ENCODE peak calls at places on chromosomes 16 and 17, in eight cellular contexts. One of them, this sample, is unnamed.

GRCh38 chr17:32104158-32104557 is 38.1 kb upstream of the RHOT1 start:
- DNase-seq in progenitor cell of endocrine pancreas: no peak
- DNase-seq in thyroid gland: no peak
- DNase-seq in WTC11: no peak
- DNase-seq in activated CD8-positive, alpha-beta memory T cell treated with anti-CD3 and anti-CD28 coated beads for 24 hours: peak
- DNase-seq in stimulated activated CD4-positive, alpha-beta T cell treated with anti-CD3 and anti-CD28 coated beads, Interleukin-15, amount 100 ng/mL, for 24 hours: no peak
- DNase-seq in ureter: no peak
- DNase-seq in Caki2: no peak
- DNase-seq in this sample: no peak

GRCh38 chr17:2937331-2938003 is 125.9 kb downstream of the OR1D5 start:
- DNase-seq in stimulated activated CD4-positive, alpha-beta T cell treated with anti-CD3 and anti-CD28 coated beads, Interleukin-15, amount 100 ng/mL, for 24 hours: no peak
- DNase-seq in thyroid gland: no peak
- DNase-seq in Caki2: no peak
- DNase-seq in WTC11: no peak
- DNase-seq in ureter: no peak
- DNase-seq in activated CD8-positive, alpha-beta memory T cell treated with anti-CD3 and anti-CD28 coated beads for 24 hours: no peak
- DNase-seq in progenitor cell of endocrine pancreas: no peak
- DNase-seq in this sample: no peak

GRCh38 chr16:74480150-74481029 is 59.1 kb upstream of the CLEC18B start:
- DNase-seq in ureter: no peak
- DNase-seq in stimulated activated CD4-positive, alpha-beta T cell treated with anti-CD3 and anti-CD28 coated beads, Interleukin-15, amount 100 ng/mL, for 24 hours: no peak
- DNase-seq in progenitor cell of endocrine pancreas: no peak
- DNase-seq in activated CD8-positive, alpha-beta memory T cell treated with anti-CD3 and anti-CD28 coated beads for 24 hours: no peak
- DNase-seq in WTC11: no peak
- DNase-seq in thyroid gland: peak
- DNase-seq in Caki2: peak
- DNase-seq in this sample: peak

GRCh38 chr16:11183035-11183812 is 72.8 kb downstream of the SOCS1 start:
- DNase-seq in activated CD8-positive, alpha-beta memory T cell treated with anti-CD3 and anti-CD28 coated beads for 24 hours: no peak
- DNase-seq in Caki2: no peak
- DNase-seq in WTC11: peak
- DNase-seq in progenitor cell of endocrine pancreas: no peak
- DNase-seq in thyroid gland: no peak
- DNase-seq in stimulated activated CD4-positive, alpha-beta T cell treated with anti-CD3 and anti-CD28 coated beads, Interleukin-15, amount 100 ng/mL, for 24 hours: no peak
- DNase-seq in ureter: no peak
- DNase-seq in this sample: no peak

GRCh38 chr16:50627419-50627818 is 53.7 kb downstream of the SNX20 start:
- DNase-seq in stimulated activated CD4-positive, alpha-beta T cell treated with anti-CD3 and anti-CD28 coated beads, Interleukin-15, amount 100 ng/mL, for 24 hours: peak
- DNase-seq in activated CD8-positive, alpha-beta memory T cell treated with anti-CD3 and anti-CD28 coated beads for 24 hours: peak
- DNase-seq in progenitor cell of endocrine pancreas: no peak
- DNase-seq in Caki2: no peak
- DNase-seq in thyroid gland: peak
- DNase-seq in ureter: peak
- DNase-seq in WTC11: peak
- DNase-seq in this sample: peak

GRCh38 chr17:35082073-35082657 is 18.7 kb upstream of the RFFL start:
- DNase-seq in progenitor cell of endocrine pancreas: no peak
- DNase-seq in WTC11: no peak
- DNase-seq in stimulated activated CD4-positive, alpha-beta T cell treated with anti-CD3 and anti-CD28 coated beads, Interleukin-15, amount 100 ng/mL, for 24 hours: no peak
- DNase-seq in ureter: no peak
- DNase-seq in activated CD8-positive, alpha-beta memory T cell treated with anti-CD3 and anti-CD28 coated beads for 24 hours: no peak
- DNase-seq in Caki2: peak
- DNase-seq in thyroid gland: no peak
- DNase-seq in this sample: no peak

GRCh38 chr17:32742686-32743538 is 134.0 kb downstream of the MYO1D start:
- DNase-seq in Caki2: no peak
- DNase-seq in stimulated activated CD4-positive, alpha-beta T cell treated with anti-CD3 and anti-CD28 coated beads, Interleukin-15, amount 100 ng/mL, for 24 hours: no peak
- DNase-seq in WTC11: no peak
- DNase-seq in activated CD8-positive, alpha-beta memory T cell treated with anti-CD3 and anti-CD28 coated beads for 24 hours: no peak
- DNase-seq in progenitor cell of endocrine pancreas: no peak
- DNase-seq in thyroid gland: no peak
- DNase-seq in ureter: no peak
- DNase-seq in this sample: no peak

GRCh38 chr16:27463741-27464662 is 62.0 kb downstream of the IL21R start:
- DNase-seq in Caki2: no peak
- DNase-seq in activated CD8-positive, alpha-beta memory T cell treated with anti-CD3 and anti-CD28 coated beads for 24 hours: peak
- DNase-seq in stimulated activated CD4-positive, alpha-beta T cell treated with anti-CD3 and anti-CD28 coated beads, Interleukin-15, amount 100 ng/mL, for 24 hours: peak
- DNase-seq in ureter: no peak
- DNase-seq in progenitor cell of endocrine pancreas: no peak
- DNase-seq in thyroid gland: no peak
- DNase-seq in WTC11: no peak
- DNase-seq in this sample: no peak

GRCh38 chr17:29722411-29723198 is 99.9 kb upstream of the CORO6 start:
- DNase-seq in WTC11: no peak
- DNase-seq in Caki2: peak
- DNase-seq in thyroid gland: peak
- DNase-seq in activated CD8-positive, alpha-beta memory T cell treated with anti-CD3 and anti-CD28 coated beads for 24 hours: no peak
- DNase-seq in stimulated activated CD4-positive, alpha-beta T cell treated with anti-CD3 and anti-CD28 coated beads, Interleukin-15, amount 100 ng/mL, for 24 hours: peak
- DNase-seq in progenitor cell of endocrine pancreas: no peak
- DNase-seq in ureter: peak
- DNase-seq in this sample: peak

GRCh38 chr17:55530064-55530463 is 18.8 kb upstream of the SMIM36 start:
- DNase-seq in WTC11: no peak
- DNase-seq in progenitor cell of endocrine pancreas: no peak
- DNase-seq in stimulated activated CD4-positive, alpha-beta T cell treated with anti-CD3 and anti-CD28 coated beads, Interleukin-15, amount 100 ng/mL, for 24 hours: no peak
- DNase-seq in ureter: no peak
- DNase-seq in activated CD8-positive, alpha-beta memory T cell treated with anti-CD3 and anti-CD28 coated beads for 24 hours: no peak
- DNase-seq in thyroid gland: no peak
- DNase-seq in Caki2: no peak
- DNase-seq in this sample: no peak

GRCh38 chr17:31608659-31609254 is 217.3 kb downstream of the RAB11FIP4 start:
- DNase-seq in ureter: no peak
- DNase-seq in thyroid gland: no peak
- DNase-seq in activated CD8-positive, alpha-beta memory T cell treated with anti-CD3 and anti-CD28 coated beads for 24 hours: peak
- DNase-seq in Caki2: no peak
- DNase-seq in progenitor cell of endocrine pancreas: no peak
- DNase-seq in WTC11: no peak
- DNase-seq in stimulated activated CD4-positive, alpha-beta T cell treated with anti-CD3 and anti-CD28 coated beads, Interleukin-15, amount 100 ng/mL, for 24 hours: no peak
- DNase-seq in this sample: no peak

GRCh38 chr16:68778551-68779231 is 41.6 kb downstream of the CDH1 start:
- DNase-seq in Caki2: no peak
- DNase-seq in WTC11: peak
- DNase-seq in thyroid gland: peak
- DNase-seq in stimulated activated CD4-positive, alpha-beta T cell treated with anti-CD3 and anti-CD28 coated beads, Interleukin-15, amount 100 ng/mL, for 24 hours: no peak
- DNase-seq in progenitor cell of endocrine pancreas: no peak
- DNase-seq in ureter: peak
- DNase-seq in activated CD8-positive, alpha-beta memory T cell treated with anti-CD3 and anti-CD28 coated beads for 24 hours: no peak
- DNase-seq in this sample: peak

GRCh38 chr16:15493416-15494181 is 59.2 kb downstream of the BMERB1 start:
- DNase-seq in progenitor cell of endocrine pancreas: no peak
- DNase-seq in activated CD8-positive, alpha-beta memory T cell treated with anti-CD3 and anti-CD28 coated beads for 24 hours: no peak
- DNase-seq in ureter: no peak
- DNase-seq in Caki2: peak
- DNase-seq in WTC11: no peak
- DNase-seq in thyroid gland: peak
- DNase-seq in stimulated activated CD4-positive, alpha-beta T cell treated with anti-CD3 and anti-CD28 coated beads, Interleukin-15, amount 100 ng/mL, for 24 hours: no peak
- DNase-seq in this sample: no peak

GRCh38 chr17:74923538-74924249 is 379 bp upstream of the OTOP2 start:
- DNase-seq in stimulated activated CD4-positive, alpha-beta T cell treated with anti-CD3 and anti-CD28 coated beads, Interleukin-15, amount 100 ng/mL, for 24 hours: peak
- DNase-seq in progenitor cell of endocrine pancreas: peak
- DNase-seq in WTC11: peak
- DNase-seq in thyroid gland: peak
- DNase-seq in Caki2: no peak
- DNase-seq in activated CD8-positive, alpha-beta memory T cell treated with anti-CD3 and anti-CD28 coated beads for 24 hours: peak
- DNase-seq in ureter: peak
- DNase-seq in this sample: peak

GRCh38 chr17:79575229-79575628 is 35.6 kb downstream of the RBFOX3 start:
- DNase-seq in activated CD8-positive, alpha-beta memory T cell treated with anti-CD3 and anti-CD28 coated beads for 24 hours: no peak
- DNase-seq in thyroid gland: no peak
- DNase-seq in ureter: no peak
- DNase-seq in WTC11: no peak
- DNase-seq in progenitor cell of endocrine pancreas: no peak
- DNase-seq in Caki2: no peak
- DNase-seq in stimulated activated CD4-positive, alpha-beta T cell treated with anti-CD3 and anti-CD28 coated beads, Interleukin-15, amount 100 ng/mL, for 24 hours: no peak
- DNase-seq in this sample: no peak

GRCh38 chr16:3127745-3128144 is 7.1 kb upstream of the ZNF213 start:
- DNase-seq in thyroid gland: no peak
- DNase-seq in progenitor cell of endocrine pancreas: no peak
- DNase-seq in WTC11: peak
- DNase-seq in ureter: no peak
- DNase-seq in Caki2: no peak
- DNase-seq in activated CD8-positive, alpha-beta memory T cell treated with anti-CD3 and anti-CD28 coated beads for 24 hours: no peak
- DNase-seq in stimulated activated CD4-positive, alpha-beta T cell treated with anti-CD3 and anti-CD28 coated beads, Interleukin-15, amount 100 ng/mL, for 24 hours: no peak
- DNase-seq in this sample: no peak

GRCh38 chr17:79137015-79137770 is 62.6 kb downstream of the ENGASE start:
- DNase-seq in progenitor cell of endocrine pancreas: no peak
- DNase-seq in thyroid gland: no peak
- DNase-seq in Caki2: no peak
- DNase-seq in activated CD8-positive, alpha-beta memory T cell treated with anti-CD3 and anti-CD28 coated beads for 24 hours: no peak
- DNase-seq in WTC11: no peak
- DNase-seq in ureter: no peak
- DNase-seq in stimulated activated CD4-positive, alpha-beta T cell treated with anti-CD3 and anti-CD28 coated beads, Interleukin-15, amount 100 ng/mL, for 24 hours: no peak
- DNase-seq in this sample: no peak

GRCh38 chr17:56771975-56772374 is 61.7 kb downstream of the C17orf67 start:
- DNase-seq in ureter: no peak
- DNase-seq in WTC11: no peak
- DNase-seq in progenitor cell of endocrine pancreas: no peak
- DNase-seq in activated CD8-positive, alpha-beta memory T cell treated with anti-CD3 and anti-CD28 coated beads for 24 hours: no peak
- DNase-seq in thyroid gland: no peak
- DNase-seq in stimulated activated CD4-positive, alpha-beta T cell treated with anti-CD3 and anti-CD28 coated beads, Interleukin-15, amount 100 ng/mL, for 24 hours: no peak
- DNase-seq in Caki2: no peak
- DNase-seq in this sample: no peak

GRCh38 chr17:51397361-51398127 is 137.2 kb downstream of the UTP18 start:
- DNase-seq in stimulated activated CD4-positive, alpha-beta T cell treated with anti-CD3 and anti-CD28 coated beads, Interleukin-15, amount 100 ng/mL, for 24 hours: no peak
- DNase-seq in thyroid gland: no peak
- DNase-seq in WTC11: no peak
- DNase-seq in progenitor cell of endocrine pancreas: no peak
- DNase-seq in activated CD8-positive, alpha-beta memory T cell treated with anti-CD3 and anti-CD28 coated beads for 24 hours: no peak
- DNase-seq in Caki2: peak
- DNase-seq in ureter: no peak
- DNase-seq in this sample: no peak

GRCh38 chr16:56267888-56268287 is 76.6 kb downstream of the GNAO1 start:
- DNase-seq in thyroid gland: no peak
- DNase-seq in WTC11: no peak
- DNase-seq in stimulated activated CD4-positive, alpha-beta T cell treated with anti-CD3 and anti-CD28 coated beads, Interleukin-15, amount 100 ng/mL, for 24 hours: no peak
- DNase-seq in ureter: no peak
- DNase-seq in Caki2: no peak
- DNase-seq in activated CD8-positive, alpha-beta memory T cell treated with anti-CD3 and anti-CD28 coated beads for 24 hours: no peak
- DNase-seq in progenitor cell of endocrine pancreas: no peak
- DNase-seq in this sample: no peak

GRCh38 chr17:11554542-11554941 is 43.7 kb upstream of the DNAH9 start:
- DNase-seq in WTC11: no peak
- DNase-seq in thyroid gland: no peak
- DNase-seq in stimulated activated CD4-positive, alpha-beta T cell treated with anti-CD3 and anti-CD28 coated beads, Interleukin-15, amount 100 ng/mL, for 24 hours: no peak
- DNase-seq in Caki2: no peak
- DNase-seq in activated CD8-positive, alpha-beta memory T cell treated with anti-CD3 and anti-CD28 coated beads for 24 hours: no peak
- DNase-seq in progenitor cell of endocrine pancreas: no peak
- DNase-seq in ureter: no peak
- DNase-seq in this sample: no peak

GRCh38 chr16:86296263-86296662 is 214.1 kb upstream of the FOXF1 start:
- DNase-seq in stimulated activated CD4-positive, alpha-beta T cell treated with anti-CD3 and anti-CD28 coated beads, Interleukin-15, amount 100 ng/mL, for 24 hours: no peak
- DNase-seq in activated CD8-positive, alpha-beta memory T cell treated with anti-CD3 and anti-CD28 coated beads for 24 hours: no peak
- DNase-seq in WTC11: no peak
- DNase-seq in ureter: no peak
- DNase-seq in thyroid gland: no peak
- DNase-seq in progenitor cell of endocrine pancreas: no peak
- DNase-seq in Caki2: no peak
- DNase-seq in this sample: no peak

GRCh38 chr16:86872126-86872525 is 293.8 kb downstream of the FOXL1 start:
- DNase-seq in WTC11: no peak
- DNase-seq in Caki2: no peak
- DNase-seq in thyroid gland: no peak
- DNase-seq in ureter: no peak
- DNase-seq in stimulated activated CD4-positive, alpha-beta T cell treated with anti-CD3 and anti-CD28 coated beads, Interleukin-15, amount 100 ng/mL, for 24 hours: no peak
- DNase-seq in activated CD8-positive, alpha-beta memory T cell treated with anti-CD3 and anti-CD28 coated beads for 24 hours: no peak
- DNase-seq in progenitor cell of endocrine pancreas: no peak
- DNase-seq in this sample: no peak

GRCh38 chr17:18017958-18018357 is 21.0 kb downstream of the ATPAF2 start:
- DNase-seq in stimulated activated CD4-positive, alpha-beta T cell treated with anti-CD3 and anti-CD28 coated beads, Interleukin-15, amount 100 ng/mL, for 24 hours: no peak
- DNase-seq in WTC11: no peak
- DNase-seq in activated CD8-positive, alpha-beta memory T cell treated with anti-CD3 and anti-CD28 coated beads for 24 hours: no peak
- DNase-seq in progenitor cell of endocrine pancreas: no peak
- DNase-seq in ureter: no peak
- DNase-seq in Caki2: no peak
- DNase-seq in thyroid gland: no peak
- DNase-seq in this sample: no peak

GRCh38 chr17:27997522-27997921 is 45.0 kb upstream of the NLK start:
- DNase-seq in Caki2: no peak
- DNase-seq in activated CD8-positive, alpha-beta memory T cell treated with anti-CD3 and anti-CD28 coated beads for 24 hours: no peak
- DNase-seq in WTC11: no peak
- DNase-seq in stimulated activated CD4-positive, alpha-beta T cell treated with anti-CD3 and anti-CD28 coated beads, Interleukin-15, amount 100 ng/mL, for 24 hours: no peak
- DNase-seq in thyroid gland: no peak
- DNase-seq in ureter: no peak
- DNase-seq in progenitor cell of endocrine pancreas: no peak
- DNase-seq in this sample: no peak

GRCh38 chr17:79370594-79370993 is 240.3 kb downstream of the RBFOX3 start:
- DNase-seq in WTC11: no peak
- DNase-seq in thyroid gland: no peak
- DNase-seq in ureter: no peak
- DNase-seq in Caki2: no peak
- DNase-seq in activated CD8-positive, alpha-beta memory T cell treated with anti-CD3 and anti-CD28 coated beads for 24 hours: no peak
- DNase-seq in progenitor cell of endocrine pancreas: no peak
- DNase-seq in stimulated activated CD4-positive, alpha-beta T cell treated with anti-CD3 and anti-CD28 coated beads, Interleukin-15, amount 100 ng/mL, for 24 hours: no peak
- DNase-seq in this sample: no peak

GRCh38 chr17:19979917-19980770 is 2.5 kb upstream of the AKAP10 start:
- DNase-seq in ureter: no peak
- DNase-seq in thyroid gland: peak
- DNase-seq in progenitor cell of endocrine pancreas: no peak
- DNase-seq in Caki2: no peak
- DNase-seq in stimulated activated CD4-positive, alpha-beta T cell treated with anti-CD3 and anti-CD28 coated beads, Interleukin-15, amount 100 ng/mL, for 24 hours: no peak
- DNase-seq in WTC11: peak
- DNase-seq in activated CD8-positive, alpha-beta memory T cell treated with anti-CD3 and anti-CD28 coated beads for 24 hours: peak
- DNase-seq in this sample: no peak

GRCh38 chr17:40493697-40494096 is 7.7 kb downstream of the TNS4 start:
- DNase-seq in thyroid gland: no peak
- DNase-seq in activated CD8-positive, alpha-beta memory T cell treated with anti-CD3 and anti-CD28 coated beads for 24 hours: no peak
- DNase-seq in Caki2: no peak
- DNase-seq in stimulated activated CD4-positive, alpha-beta T cell treated with anti-CD3 and anti-CD28 coated beads, Interleukin-15, amount 100 ng/mL, for 24 hours: no peak
- DNase-seq in ureter: peak
- DNase-seq in WTC11: no peak
- DNase-seq in progenitor cell of endocrine pancreas: no peak
- DNase-seq in this sample: peak

This sample was measured in prostate gland.